ENCODE peak calls at places on chromosomes 1 and 21, in seven cellular contexts. G is SK-N-DZ, U is C1 segment of cervical spinal cord, R is pons, X is astrocyte of the spinal cord, Y is Calu3, I is CD14-positive monocyte. D is an unnamed sample.

GRCh38 chr1:160795951-160796383 is at the start of gene LY9:
- DNase-seq in U (no peak), G (no peak), Y (no peak), X (no peak), R (no peak), I (peak), D (peak)

GRCh38 chr1:92707709-92708108 is 77.2 kb downstream of the EVI5 start:
- DNase-seq in R (no peak), I (no peak), Y (no peak), U (no peak), G (no peak), X (no peak), D (no peak)

GRCh38 chr1:246178902-246179301 is 328.2 kb downstream of the SMYD3 start:
- DNase-seq in R (no peak), I (no peak), G (no peak), X (no peak), Y (no peak), U (no peak), D (no peak)

GRCh38 chr1:117664314-117664713 is 58.5 kb downstream of the TENT5C start:
- DNase-seq in X (no peak), R (no peak), U (no peak), G (no peak), I (no peak), Y (no peak), D (no peak)

GRCh38 chr1:164768045-164768402 is 209.0 kb downstream of the PBX1 start:
- DNase-seq in I (no peak), X (peak), G (no peak), R (no peak), Y (no peak), U (no peak), D (no peak)

GRCh38 chr1:184866991-184867788 is 107.1 kb downstream of the NIBAN1 start:
- DNase-seq in U (no peak), Y (peak), I (no peak), X (peak), R (no peak), G (no peak), D (no peak)

GRCh38 chr1:29959356-29959755 is 723.0 kb downstream of the PTPRU start:
- DNase-seq in Y (no peak), X (no peak), R (no peak), U (no peak), I (no peak), G (no peak), D (no peak)

GRCh38 chr1:55463814-55464445 is 248.8 kb upstream of the USP24 start:
- DNase-seq in X (no peak), I (no peak), G (no peak), U (no peak), Y (no peak), R (no peak), D (no peak)

GRCh38 chr1:14778882-14779594 is 180.6 kb downstream of the KAZN start:
- DNase-seq in U (peak), I (no peak), G (no peak), Y (peak), X (no peak), R (peak), D (peak)

GRCh38 chr1:927741-928140 is 4.0 kb downstream of the SAMD11 start:
- DNase-seq in G (no peak), U (no peak), X (no peak), R (no peak), I (no peak), Y (no peak), D (no peak)

GRCh38 chr21:31460985-31461384 is 116.9 kb upstream of the TIAM1 start:
- DNase-seq in X (no peak), R (no peak), I (no peak), U (no peak), G (no peak), Y (no peak), D (no peak)

GRCh38 chr1:66266756-66267155 is 267.2 kb upstream of the SGIP1 start:
- DNase-seq in I (no peak), R (no peak), G (no peak), X (no peak), U (no peak), Y (no peak), D (no peak)

GRCh38 chr1:236688705-236689104 is 2.4 kb downstream of the ACTN2 start:
- DNase-seq in G (no peak), U (no peak), X (no peak), R (no peak), Y (no peak), I (no peak), D (no peak)

GRCh38 chr1:204513117-204513716 is 3.0 kb upstream of the MDM4 start:
- DNase-seq in X (no peak), Y (no peak), G (no peak), I (no peak), R (peak), U (peak), D (no peak)

GRCh38 chr1:34113887-34114286 is 51.1 kb downstream of the CSMD2 start:
- DNase-seq in R (peak), Y (peak), G (no peak), U (no peak), X (no peak), I (no peak), D (no peak)

GRCh38 chr1:94863297-94863911 is 43.2 kb downstream of the SLC44A3 start:
- DNase-seq in G (no peak), R (no peak), U (no peak), X (peak), I (no peak), Y (no peak), D (no peak)

GRCh38 chr1:93715529-93716126 is 34.0 kb upstream of the BCAR3 start:
- DNase-seq in X (no peak), I (no peak), Y (no peak), R (peak), G (peak), U (peak), D (no peak)

GRCh38 chr1:56189454-56189853 is 389.9 kb downstream of the PLPP3 start:
- DNase-seq in R (peak), I (no peak), X (no peak), G (no peak), Y (no peak), U (no peak), D (no peak)

GRCh38 chr1:119132179-119132578 is 8.3 kb downstream of the WARS2 start:
- DNase-seq in X (no peak), R (no peak), I (no peak), G (no peak), Y (no peak), U (no peak), D (no peak)

GRCh38 chr1:204726478-204726877 is 40.9 kb upstream of the LRRN2 start:
- DNase-seq in I (no peak), U (no peak), Y (peak), G (no peak), R (no peak), X (no peak), D (no peak)

GRCh38 chr1:151980287-151981177 is 13.1 kb downstream of the S100A10 start:
- DNase-seq in G (no peak), U (no peak), R (no peak), I (no peak), X (peak), Y (no peak), D (no peak)

GRCh38 chr1:107135466-107135865 is 5.4 kb upstream of the NTNG1 start:
- DNase-seq in X (peak), I (no peak), G (no peak), Y (peak), U (no peak), R (no peak), D (no peak)

GRCh38 chr1:158951956-158952355 is 20.6 kb downstream of the PYHIN1 start:
- DNase-seq in R (no peak), I (no peak), X (no peak), G (peak), U (no peak), Y (no peak), D (no peak)